ENCODE peak calls at places on chromosome 5, in eight cellular contexts. L is CD8-positive, alpha-beta T cell; C is gastrocnemius medialis; Z is right lobe of liver; I is mesendoderm; J is right atrium auricular region; T is uterus; B is neural progenitor cell. R is an unnamed sample.

GRCh38 chr5:65209341-65209740 is 272.4 kb downstream of the ADAMTS6 start:
- DNase-seq in L (no peak), C (no peak), B (no peak), I (no peak), J (no peak), Z (no peak), T (no peak), R (no peak)

GRCh38 chr5:179380211-179381035 is 35.2 kb upstream of the ADAMTS2 start:
- DNase-seq in Z (peak; percentile 39), B (no peak), L (no peak), I (no peak), C (no peak), J (no peak), T (no peak), R (no peak)

GRCh38 chr5:31987985-31988710 is 186.0 kb downstream of the GOLPH3 start:
- DNase-seq in L (no peak), Z (no peak), C (no peak), T (no peak), I (peak; percentile 24), J (no peak), B (no peak), R (no peak)

GRCh38 chr5:147223951-147224791 is 10.7 kb upstream of the STK32A start:
- DNase-seq in J (no peak), Z (no peak), C (no peak), B (peak; percentile 70), L (no peak), I (peak; percentile 59), T (no peak), R (peak; percentile 67)

GRCh38 chr5:15734058-15734457 is 234.1 kb downstream of the FBXL7 start:
- DNase-seq in I (no peak), J (no peak), L (no peak), T (no peak), Z (no peak), C (no peak), B (peak; percentile 11), R (no peak)

GRCh38 chr5:124823336-124823849 is 77.0 kb upstream of the ZNF608 start:
- DNase-seq in T (no peak), B (no peak), Z (no peak), I (no peak), L (no peak), J (no peak), C (no peak), R (no peak)

GRCh38 chr5:124052201-124052600 is 540.2 kb downstream of the CSNK1G3 start:
- DNase-seq in B (peak; percentile 64), L (no peak), J (no peak), C (no peak), I (peak; percentile 33), T (no peak), Z (no peak), R (no peak)

GRCh38 chr5:142289708-142290573 is 34.9 kb downstream of the SPRY4 start:
- DNase-seq in C (no peak), J (no peak), I (no peak), B (no peak), Z (no peak), T (no peak), L (no peak), R (no peak)

GRCh38 chr5:9582406-9582805 is 36.5 kb upstream of the SEMA5A start:
- DNase-seq in I (no peak), B (no peak), T (no peak), Z (no peak), L (no peak), J (no peak), C (no peak), R (no peak)

GRCh38 chr5:171808951-171809350 is 23.3 kb downstream of the SMIM23 start:
- DNase-seq in B (no peak), I (no peak), J (no peak), L (no peak), T (no peak), C (no peak), Z (no peak), R (no peak)

GRCh38 chr5:16178745-16179372 is 732 bp downstream of the MARCHF11 start:
- DNase-seq in C (no peak), B (peak; percentile 97), L (no peak), T (peak; percentile 18), Z (no peak), I (peak; percentile 95), J (no peak), R (peak; percentile 52)

GRCh38 chr5:42807722-42808447 is 3.8 kb downstream of the SELENOP start:
- DNase-seq in T (no peak), J (no peak), Z (peak; percentile 65), L (no peak), C (no peak), B (no peak), I (peak; percentile 16), R (no peak)

GRCh38 chr5:54093861-54094260 is 216.5 kb downstream of the ARL15 start:
- DNase-seq in C (no peak), I (no peak), Z (no peak), J (no peak), T (no peak), L (no peak), B (no peak), R (no peak)

GRCh38 chr5:58183078-58183885 is 276.6 kb downstream of the PLK2 start:
- DNase-seq in I (no peak), T (no peak), C (no peak), L (no peak), B (no peak), Z (no peak), J (no peak), R (no peak)

GRCh38 chr5:39717186-39717897 is 292.6 kb upstream of the DAB2 start:
- DNase-seq in I (no peak), C (no peak), T (no peak), L (no peak), B (no peak), Z (no peak), J (no peak), R (no peak)

GRCh38 chr5:142512680-142513042 is 173.2 kb downstream of the FGF1 start:
- DNase-seq in T (no peak), Z (no peak), C (no peak), J (no peak), L (no peak), B (no peak), I (peak; percentile 45), R (no peak)

GRCh38 chr5:21070871-21071270 is 1082.9 kb upstream of the CDH18 start:
- DNase-seq in J (no peak), I (peak; percentile 47), B (no peak), Z (no peak), T (no peak), C (no peak), L (no peak), R (no peak)

GRCh38 chr5:115351356-115352195 is 55.1 kb upstream of the CCDC112 start:
- DNase-seq in T (no peak), Z (no peak), C (no peak), I (no peak), B (no peak), L (no peak), J (no peak), R (no peak)

GRCh38 chr5:115349001-115349817 is 52.8 kb upstream of the CCDC112 start:
- DNase-seq in L (no peak), T (no peak), B (no peak), C (peak; percentile 61), J (no peak), I (no peak), Z (peak; percentile 74), R (no peak)

GRCh38 chr5:115348175-115348574 is 51.7 kb upstream of the CCDC112 start:
- DNase-seq in Z (no peak), J (no peak), C (no peak), L (no peak), T (no peak), I (no peak), B (no peak), R (no peak)

GRCh38 chr5:115352571-115352970 is 56.1 kb upstream of the CCDC112 start:
- DNase-seq in T (no peak), B (no peak), L (no peak), Z (no peak), C (no peak), I (no peak), J (no peak), R (no peak)

DNA sequence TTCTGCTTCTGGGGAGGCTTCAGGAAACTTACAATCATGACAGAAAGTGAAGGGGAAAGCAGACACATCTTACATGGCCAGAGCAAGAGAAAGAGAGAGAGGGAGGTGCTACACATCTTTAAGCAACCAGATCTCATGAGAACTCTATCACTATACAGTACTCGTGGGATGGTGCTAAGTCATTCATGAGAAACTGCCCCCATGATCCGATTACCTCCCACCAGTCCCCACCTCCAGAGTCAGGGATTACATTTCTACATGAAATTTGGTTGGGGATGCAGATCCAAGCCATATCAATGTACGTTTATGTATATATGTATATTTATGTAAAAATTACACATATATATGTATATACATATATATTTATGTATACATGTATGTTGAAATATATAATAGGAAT is 54.4 kb upstream of the CCDC112 start:
- DNase-seq in C (no peak), T (no peak), J (no peak), I (no peak), B (no peak), L (no peak), Z (no peak), R (no peak)
- H3K4me1 ChIP-seq in C (peaks cover 13% of the 10 kb centered on the region), T (peaks cover 3% of the 10 kb centered on the region), J (no peaks in the 10 kb centered on the region), I (peaks cover under 1% of the 10 kb centered on the region), B (no peaks in the 10 kb centered on the region), L (no peaks in the 10 kb centered on the region), Z (peaks cover 7% of the 10 kb centered on the region), R (peaks cover 15% of the 10 kb centered on the region)

GRCh38 chr5:72185717-72186388 is 78.6 kb downstream of the MAP1B start:
- DNase-seq in Z (no peak), L (no peak), B (no peak), I (no peak), T (no peak), C (no peak), J (no peak), R (no peak)
- H3K36me3 ChIP-seq in Z (no peaks in the 10 kb centered on the region), L (no peaks in the 10 kb centered on the region), B (peaks cover 6% of the 10 kb centered on the region), I (peaks cover 9% of the 10 kb centered on the region), T (no peaks in the 10 kb centered on the region), C (no peaks in the 10 kb centered on the region), J (peaks cover 53% of the 10 kb centered on the region), R (no peaks in the 10 kb centered on the region)

DNA sequence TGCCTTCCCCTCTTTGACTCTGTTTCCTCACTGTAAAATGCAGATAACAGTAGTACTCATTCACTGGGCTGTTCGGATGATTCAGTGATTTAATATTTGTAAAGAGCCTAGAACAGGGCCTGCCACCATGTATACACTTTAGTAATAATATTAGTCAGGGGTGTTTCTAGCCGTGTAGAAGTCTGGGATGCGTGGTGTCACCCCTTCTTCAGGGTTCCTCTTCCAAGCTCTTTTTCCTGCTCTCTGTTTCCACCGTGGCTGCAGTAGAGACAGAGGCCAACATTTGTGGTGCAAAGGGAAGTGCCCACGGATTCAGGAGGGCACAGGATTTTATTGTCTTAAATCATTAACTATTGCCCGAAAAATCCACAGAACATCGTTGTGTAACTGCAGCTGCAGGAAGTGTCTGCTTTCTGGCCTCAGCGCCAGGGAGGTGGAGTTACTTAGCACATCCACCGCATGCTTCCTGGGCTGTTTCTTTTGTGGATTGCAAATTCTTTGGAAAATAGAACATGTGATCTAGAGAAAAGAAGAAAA is 61.7 kb downstream of the TRIO start:
- DNase-seq in J (peak; percentile 77), I (peak; percentile 64), L (no peak), Z (peak; percentile 85), T (peak; percentile 61), C (peak; percentile 47), B (no peak), R (peak; percentile 83)
- H3K4me1 ChIP-seq in J (no peaks in the 10 kb centered on the region), I (peaks cover 7% of the 10 kb centered on the region), L (no peaks in the 10 kb centered on the region), Z (peaks cover 52% of the 10 kb centered on the region), T (peaks cover 8% of the 10 kb centered on the region), C (peaks cover 25% of the 10 kb centered on the region), B (peaks cover 23% of the 10 kb centered on the region), R (peaks cover 51% of the 10 kb centered on the region)

DNA sequence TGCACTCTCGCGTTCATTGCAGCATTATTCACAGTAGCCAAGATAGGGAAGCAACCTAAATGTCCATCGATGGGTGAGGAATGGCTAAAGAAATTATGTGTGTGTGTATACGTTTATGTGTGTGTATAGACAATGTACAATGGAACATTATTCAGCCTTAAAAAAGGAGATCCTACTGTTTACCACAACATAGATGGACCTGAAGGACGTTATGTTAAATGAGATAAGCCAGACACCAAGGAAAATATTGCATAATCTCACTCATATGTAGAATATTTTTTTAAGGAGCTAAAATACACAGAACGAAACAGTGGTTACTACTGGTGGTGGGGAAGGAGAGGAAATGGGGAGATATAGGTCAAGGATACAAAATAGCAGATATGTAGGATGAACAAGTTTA is 2.4 kb downstream of the KIF2A start:
- DNase-seq in C (no peak), J (no peak), B (no peak), I (no peak), Z (no peak), L (no peak), T (no peak), R (no peak)
- H3K36me3 ChIP-seq in C (no peaks in the 10 kb centered on the region), J (no peaks in the 10 kb centered on the region), B (no peaks in the 10 kb centered on the region), I (peaks cover 1% of the 10 kb centered on the region), Z (no peaks in the 10 kb centered on the region), L (no peaks in the 10 kb centered on the region), T (no peaks in the 10 kb centered on the region), R (no peaks in the 10 kb centered on the region)

R was measured in mucosa of descending colon.